ENCODE peak calls at places on chromosomes 16 and 17, in nine cellular contexts. One of them, this sample, is unnamed.

GRCh38 chr16:84115919-84116719 is 623 bp downstream of the MBTPS1 start:
- DNase-seq in GM20000: no peak
- DNase-seq in PC-3: peak
- DNase-seq in NCI-H1436 treated with DMSO at 0.1 percent for 48 hours: no peak
- DNase-seq in small intestine: peak
- DNase-seq in breast epithelium: no peak
- DNase-seq in astrocyte of the spinal cord: peak
- DNase-seq in activated naive CD4-positive, alpha-beta T cell treated with Interleukin-2 at 50 U/mL for 16 hours: no peak
- DNase-seq in A549: peak
- DNase-seq in this sample: peak

GRCh38 chr16:83903739-83904138 is 4.8 kb downstream of the MLYCD start:
- DNase-seq in GM20000: no peak
- DNase-seq in PC-3: no peak
- DNase-seq in NCI-H1436 treated with DMSO at 0.1 percent for 48 hours: no peak
- DNase-seq in small intestine: peak
- DNase-seq in breast epithelium: no peak
- DNase-seq in astrocyte of the spinal cord: peak
- DNase-seq in activated naive CD4-positive, alpha-beta T cell treated with Interleukin-2 at 50 U/mL for 16 hours: no peak
- DNase-seq in A549: no peak
- DNase-seq in this sample: peak

GRCh38 chr16:87043273-87044030 is 273.7 kb downstream of the C16orf95 start:
- DNase-seq in GM20000: no peak
- DNase-seq in PC-3: no peak
- DNase-seq in NCI-H1436 treated with DMSO at 0.1 percent for 48 hours: no peak
- DNase-seq in small intestine: no peak
- DNase-seq in breast epithelium: no peak
- DNase-seq in astrocyte of the spinal cord: peak
- DNase-seq in activated naive CD4-positive, alpha-beta T cell treated with Interleukin-2 at 50 U/mL for 16 hours: no peak
- DNase-seq in A549: no peak
- DNase-seq in this sample: peak

GRCh38 chr17:52546990-52547389 is 388.5 kb upstream of the CA10 start:
- DNase-seq in GM20000: no peak
- DNase-seq in PC-3: no peak
- DNase-seq in NCI-H1436 treated with DMSO at 0.1 percent for 48 hours: no peak
- DNase-seq in small intestine: no peak
- DNase-seq in breast epithelium: no peak
- DNase-seq in astrocyte of the spinal cord: no peak
- DNase-seq in activated naive CD4-positive, alpha-beta T cell treated with Interleukin-2 at 50 U/mL for 16 hours: no peak
- DNase-seq in A549: no peak
- DNase-seq in this sample: no peak

GRCh38 chr16:86772671-86773338 is 194.5 kb downstream of the FOXL1 start:
- DNase-seq in GM20000: no peak
- DNase-seq in PC-3: peak
- DNase-seq in NCI-H1436 treated with DMSO at 0.1 percent for 48 hours: no peak
- DNase-seq in small intestine: no peak
- DNase-seq in breast epithelium: no peak
- DNase-seq in astrocyte of the spinal cord: peak
- DNase-seq in activated naive CD4-positive, alpha-beta T cell treated with Interleukin-2 at 50 U/mL for 16 hours: no peak
- DNase-seq in A549: no peak
- DNase-seq in this sample: peak

GRCh38 chr17:67349420-67349819 is 17.0 kb downstream of the PSMD12 start:
- DNase-seq in GM20000: no peak
- DNase-seq in PC-3: no peak
- DNase-seq in NCI-H1436 treated with DMSO at 0.1 percent for 48 hours: no peak
- DNase-seq in small intestine: no peak
- DNase-seq in breast epithelium: no peak
- DNase-seq in astrocyte of the spinal cord: no peak
- DNase-seq in activated naive CD4-positive, alpha-beta T cell treated with Interleukin-2 at 50 U/mL for 16 hours: no peak
- DNase-seq in A549: no peak
- DNase-seq in this sample: no peak

GRCh38 chr17:51260960-51261958 is 913 bp downstream of the UTP18 start:
- DNase-seq in GM20000: peak
- DNase-seq in PC-3: peak
- DNase-seq in NCI-H1436 treated with DMSO at 0.1 percent for 48 hours: no peak
- DNase-seq in small intestine: peak
- DNase-seq in breast epithelium: peak
- DNase-seq in astrocyte of the spinal cord: no peak
- DNase-seq in activated naive CD4-positive, alpha-beta T cell treated with Interleukin-2 at 50 U/mL for 16 hours: peak
- DNase-seq in A549: no peak
- DNase-seq in this sample: peak

GRCh38 chr16:84084570-84085270 is 32.0 kb downstream of the MBTPS1 start:
- DNase-seq in GM20000: peak
- DNase-seq in PC-3: peak
- DNase-seq in NCI-H1436 treated with DMSO at 0.1 percent for 48 hours: no peak
- DNase-seq in small intestine: peak
- DNase-seq in breast epithelium: peak
- DNase-seq in astrocyte of the spinal cord: peak
- DNase-seq in activated naive CD4-positive, alpha-beta T cell treated with Interleukin-2 at 50 U/mL for 16 hours: peak
- DNase-seq in A549: peak
- DNase-seq in this sample: peak

GRCh38 chr17:70655179-70655578 is 485.8 kb downstream of the KCNJ2 start:
- DNase-seq in GM20000: no peak
- DNase-seq in PC-3: no peak
- DNase-seq in NCI-H1436 treated with DMSO at 0.1 percent for 48 hours: no peak
- DNase-seq in small intestine: no peak
- DNase-seq in breast epithelium: no peak
- DNase-seq in astrocyte of the spinal cord: no peak
- DNase-seq in activated naive CD4-positive, alpha-beta T cell treated with Interleukin-2 at 50 U/mL for 16 hours: no peak
- DNase-seq in A549: no peak
- DNase-seq in this sample: no peak

GRCh38 chr16:90084215-90084614 is 7.1 kb upstream of the PRDM7 start:
- DNase-seq in GM20000: no peak
- DNase-seq in PC-3: no peak
- DNase-seq in NCI-H1436 treated with DMSO at 0.1 percent for 48 hours: no peak
- DNase-seq in small intestine: no peak
- DNase-seq in breast epithelium: no peak
- DNase-seq in astrocyte of the spinal cord: no peak
- DNase-seq in activated naive CD4-positive, alpha-beta T cell treated with Interleukin-2 at 50 U/mL for 16 hours: no peak
- DNase-seq in A549: no peak
- DNase-seq in this sample: no peak

GRCh38 chr17:75307957-75308731 is 18.9 kb upstream of the SLC25A19 start:
- DNase-seq in GM20000: no peak
- DNase-seq in PC-3: no peak
- DNase-seq in NCI-H1436 treated with DMSO at 0.1 percent for 48 hours: no peak
- DNase-seq in small intestine: no peak
- DNase-seq in breast epithelium: no peak
- DNase-seq in astrocyte of the spinal cord: no peak
- DNase-seq in activated naive CD4-positive, alpha-beta T cell treated with Interleukin-2 at 50 U/mL for 16 hours: no peak
- DNase-seq in A549: no peak
- DNase-seq in this sample: no peak

GRCh38 chr17:17963066-17963465 is 9.1 kb downstream of the TOM1L2 start:
- DNase-seq in GM20000: no peak
- DNase-seq in PC-3: no peak
- DNase-seq in NCI-H1436 treated with DMSO at 0.1 percent for 48 hours: no peak
- DNase-seq in small intestine: no peak
- DNase-seq in breast epithelium: no peak
- DNase-seq in astrocyte of the spinal cord: no peak
- DNase-seq in activated naive CD4-positive, alpha-beta T cell treated with Interleukin-2 at 50 U/mL for 16 hours: no peak
- DNase-seq in A549: no peak
- DNase-seq in this sample: no peak

GRCh38 chr16:53458623-53459022 is 24.4 kb downstream of the RBL2 start:
- DNase-seq in GM20000: no peak
- DNase-seq in PC-3: no peak
- DNase-seq in NCI-H1436 treated with DMSO at 0.1 percent for 48 hours: no peak
- DNase-seq in small intestine: no peak
- DNase-seq in breast epithelium: no peak
- DNase-seq in astrocyte of the spinal cord: no peak
- DNase-seq in activated naive CD4-positive, alpha-beta T cell treated with Interleukin-2 at 50 U/mL for 16 hours: no peak
- DNase-seq in A549: no peak
- DNase-seq in this sample: no peak

GRCh38 chr17:33012522-33013033 is 20.9 kb downstream of the SPACA3 start:
- DNase-seq in GM20000: no peak
- DNase-seq in PC-3: peak
- DNase-seq in NCI-H1436 treated with DMSO at 0.1 percent for 48 hours: no peak
- DNase-seq in small intestine: no peak
- DNase-seq in breast epithelium: no peak
- DNase-seq in astrocyte of the spinal cord: peak
- DNase-seq in activated naive CD4-positive, alpha-beta T cell treated with Interleukin-2 at 50 U/mL for 16 hours: no peak
- DNase-seq in A549: peak
- DNase-seq in this sample: peak

GRCh38 chr16:66175580-66175979 is 190.9 kb upstream of the CDH5 start:
- DNase-seq in GM20000: no peak
- DNase-seq in PC-3: no peak
- DNase-seq in NCI-H1436 treated with DMSO at 0.1 percent for 48 hours: no peak
- DNase-seq in small intestine: no peak
- DNase-seq in breast epithelium: no peak
- DNase-seq in astrocyte of the spinal cord: no peak
- DNase-seq in activated naive CD4-positive, alpha-beta T cell treated with Interleukin-2 at 50 U/mL for 16 hours: no peak
- DNase-seq in A549: no peak
- DNase-seq in this sample: no peak

GRCh38 chr16:86231321-86231995 is 278.9 kb upstream of the FOXF1 start:
- DNase-seq in GM20000: no peak
- DNase-seq in PC-3: no peak
- DNase-seq in NCI-H1436 treated with DMSO at 0.1 percent for 48 hours: no peak
- DNase-seq in small intestine: no peak
- DNase-seq in breast epithelium: peak
- DNase-seq in astrocyte of the spinal cord: no peak
- DNase-seq in activated naive CD4-positive, alpha-beta T cell treated with Interleukin-2 at 50 U/mL for 16 hours: no peak
- DNase-seq in A549: no peak
- DNase-seq in this sample: no peak

GRCh38 chr17:63740464-63741181 is 976 bp downstream of the STRADA start:
- DNase-seq in GM20000: peak
- DNase-seq in PC-3: peak
- DNase-seq in NCI-H1436 treated with DMSO at 0.1 percent for 48 hours: no peak
- DNase-seq in small intestine: peak
- DNase-seq in breast epithelium: no peak
- DNase-seq in astrocyte of the spinal cord: peak
- DNase-seq in activated naive CD4-positive, alpha-beta T cell treated with Interleukin-2 at 50 U/mL for 16 hours: no peak
- DNase-seq in A549: no peak
- DNase-seq in this sample: no peak

GRCh38 chr17:1083451-1084187 is 86.7 kb downstream of the TIMM22 start:
- DNase-seq in GM20000: no peak
- DNase-seq in PC-3: no peak
- DNase-seq in NCI-H1436 treated with DMSO at 0.1 percent for 48 hours: no peak
- DNase-seq in small intestine: peak
- DNase-seq in breast epithelium: no peak
- DNase-seq in astrocyte of the spinal cord: no peak
- DNase-seq in activated naive CD4-positive, alpha-beta T cell treated with Interleukin-2 at 50 U/mL for 16 hours: no peak
- DNase-seq in A549: no peak
- DNase-seq in this sample: no peak

GRCh38 chr17:79022507-79022991 is 1.4 kb upstream of the C1QTNF1 start:
- DNase-seq in GM20000: no peak
- DNase-seq in PC-3: no peak
- DNase-seq in NCI-H1436 treated with DMSO at 0.1 percent for 48 hours: no peak
- DNase-seq in small intestine: peak
- DNase-seq in breast epithelium: peak
- DNase-seq in astrocyte of the spinal cord: no peak
- DNase-seq in activated naive CD4-positive, alpha-beta T cell treated with Interleukin-2 at 50 U/mL for 16 hours: no peak
- DNase-seq in A549: no peak
- DNase-seq in this sample: peak

GRCh38 chr16:58501242-58502131 is 1.5 kb downstream of the NDRG4 start:
- DNase-seq in GM20000: no peak
- DNase-seq in PC-3: no peak
- DNase-seq in NCI-H1436 treated with DMSO at 0.1 percent for 48 hours: no peak
- DNase-seq in small intestine: no peak
- DNase-seq in breast epithelium: peak
- DNase-seq in astrocyte of the spinal cord: no peak
- DNase-seq in activated naive CD4-positive, alpha-beta T cell treated with Interleukin-2 at 50 U/mL for 16 hours: peak
- DNase-seq in A549: no peak
- DNase-seq in this sample: peak

GRCh38 chr17:78013683-78014467 is 55.4 kb downstream of the TNRC6C start:
- DNase-seq in GM20000: peak
- DNase-seq in PC-3: peak
- DNase-seq in NCI-H1436 treated with DMSO at 0.1 percent for 48 hours: no peak
- DNase-seq in small intestine: peak
- DNase-seq in breast epithelium: no peak
- DNase-seq in astrocyte of the spinal cord: peak
- DNase-seq in activated naive CD4-positive, alpha-beta T cell treated with Interleukin-2 at 50 U/mL for 16 hours: peak
- DNase-seq in A549: peak
- DNase-seq in this sample: peak